ENCODE peak calls at places on chromosomes 16 and 17, in eight cellular contexts. U, J, N, Q, D, A, W and F are unnamed samples.

GRCh38 chr16:63890072-63890471 is 1231.8 kb downstream of the CDH11 start:
- DNase-seq in J (no peak), U (no peak), D (no peak), A (no peak), N (no peak), Q (peak), W (no peak), F (no peak)

GRCh38 chr17:4605826-4606225 is 21.5 kb downstream of the SMTNL2 start:
- DNase-seq in A (no peak), J (no peak), Q (no peak), W (no peak), N (no peak), U (no peak), D (no peak), F (peak)

GRCh38 chr16:50396770-50397525 is 28.2 kb upstream of the BRD7 start:
- DNase-seq in Q (peak), A (no peak), D (no peak), W (peak), U (no peak), J (no peak), N (no peak), F (no peak)

GRCh38 chr17:74862108-74862901 is 2.6 kb upstream of the GRIN2C start:
- DNase-seq in U (peak), W (peak), A (peak), J (no peak), Q (no peak), N (no peak), D (peak), F (peak)

GRCh38 chr17:4833941-4834501 is 881 bp downstream of the MINK1 start:
- DNase-seq in Q (peak), A (no peak), W (no peak), U (peak), D (no peak), N (no peak), J (no peak), F (no peak)

GRCh38 chr17:74152591-74153455 is 50.7 kb upstream of the RPL38 start:
- DNase-seq in A (no peak), D (no peak), J (no peak), N (no peak), W (no peak), U (no peak), Q (no peak), F (no peak)

GRCh38 chr16:29784901-29785500 is 5.5 kb upstream of the KIF22 start:
- DNase-seq in D (peak), W (no peak), J (no peak), U (peak), N (no peak), Q (peak), A (peak), F (no peak)

GRCh38 chr16:57347858-57348257 is 10.7 kb upstream of the CCL22 start:
- DNase-seq in Q (no peak), A (no peak), W (no peak), U (no peak), D (no peak), N (no peak), J (no peak), F (no peak)

GRCh38 chr17:41638194-41638593 is 13.8 kb upstream of the KRT17 start:
- DNase-seq in N (no peak), Q (no peak), A (no peak), W (no peak), D (no peak), U (no peak), J (no peak), F (no peak)

GRCh38 chr17:59332890-59333377 is 1.5 kb downstream of the YPEL2 start:
- DNase-seq in J (no peak), D (no peak), W (no peak), N (no peak), Q (no peak), U (no peak), A (no peak), F (no peak)

GRCh38 chr17:54945671-54946070 is 22.8 kb downstream of the COX11 start:
- DNase-seq in W (no peak), U (no peak), Q (no peak), N (no peak), D (no peak), J (no peak), A (no peak), F (no peak)

GRCh38 chr16:3123986-3124886 is 10.6 kb upstream of the ZNF213 start:
- DNase-seq in U (peak), Q (peak), D (peak), J (peak), N (peak), A (peak), W (peak), F (peak)

GRCh38 chr17:61391595-61392291 is 7.9 kb upstream of the TBX2 start:
- DNase-seq in A (no peak), N (no peak), W (no peak), U (no peak), Q (no peak), D (no peak), J (no peak), F (no peak)

GRCh38 chr17:77369544-77369971 is 228.8 kb downstream of the SEC14L1 start:
- DNase-seq in N (no peak), A (no peak), U (no peak), Q (no peak), J (no peak), D (no peak), W (no peak), F (no peak)

GRCh38 chr17:42676424-42677011 is at the start of gene PLEKHH3:
- DNase-seq in A (no peak), W (no peak), Q (peak), J (no peak), N (no peak), D (no peak), U (peak), F (no peak)

GRCh38 chr16:8861563-8862308 is 7.1 kb downstream of the CARHSP1 start:
- DNase-seq in W (no peak), A (no peak), N (no peak), U (no peak), Q (no peak), J (no peak), D (no peak), F (no peak)

GRCh38 chr17:81394831-81395599 is at the start of gene BAHCC1:
- DNase-seq in N (peak), J (peak), W (peak), U (peak), A (peak), Q (peak), D (peak), F (peak)
- TF ChIP-seq CTCF in N (no peak), J (no peak), W (no peak), U (no peak), A (no peak), Q (no peak), D (no peak), F (no peak)

DNA sequence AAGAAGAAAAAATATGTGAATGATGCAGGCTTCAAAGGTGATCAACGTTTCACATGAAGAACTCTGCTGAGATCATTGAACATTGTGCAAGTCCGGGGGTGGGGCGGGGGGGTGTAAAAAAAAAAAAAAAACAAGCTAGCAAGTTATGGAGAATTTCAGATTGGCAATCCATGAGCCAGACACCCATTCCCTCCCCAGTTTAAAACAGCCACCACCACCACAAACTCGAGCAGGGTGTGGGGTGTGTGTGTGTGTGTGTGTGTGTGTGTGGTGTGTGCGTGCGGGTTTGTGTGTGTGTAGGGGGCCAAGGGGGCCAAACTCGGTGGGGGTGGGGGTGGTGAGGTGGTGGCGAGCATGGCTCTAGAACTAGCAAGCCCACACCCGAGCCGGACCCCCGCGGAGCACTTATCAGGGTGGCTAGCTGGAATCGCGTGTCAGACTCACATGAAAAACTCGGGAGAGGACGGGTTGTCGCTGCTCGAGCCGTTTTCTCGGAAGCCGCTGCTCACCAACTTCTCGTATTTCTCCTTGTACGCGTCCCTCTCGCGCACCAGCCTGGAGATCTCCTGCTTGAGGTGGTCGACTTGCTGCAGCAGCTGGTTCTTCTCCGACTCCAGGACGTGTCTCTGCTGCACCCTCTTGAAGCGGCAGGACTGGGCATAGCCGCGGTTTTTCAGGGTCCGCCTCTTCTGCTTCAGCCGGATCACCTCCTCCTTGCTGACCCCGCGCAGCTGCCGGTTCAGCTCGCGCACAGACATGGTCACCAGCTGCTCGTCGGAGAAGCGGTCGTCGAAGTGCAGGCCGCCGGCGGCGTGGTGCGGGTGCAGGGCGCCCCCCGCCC is 2.0 kb downstream of the MAF start:
- DNase-seq in N (no peak), A (peak), J (no peak), Q (peak), W (peak), U (peak), D (peak), F (peak)
- TF ChIP-seq CTCF in N (no peak), A (no peak), J (peak), Q (peak), W (no peak), U (peak), D (no peak), F (no peak)

GRCh38 chr16:71216714-71217113 is 13.8 kb downstream of the HYDIN start:
- DNase-seq in D (no peak), U (peak), W (no peak), A (peak), N (no peak), J (no peak), Q (no peak), F (no peak)

DNA sequence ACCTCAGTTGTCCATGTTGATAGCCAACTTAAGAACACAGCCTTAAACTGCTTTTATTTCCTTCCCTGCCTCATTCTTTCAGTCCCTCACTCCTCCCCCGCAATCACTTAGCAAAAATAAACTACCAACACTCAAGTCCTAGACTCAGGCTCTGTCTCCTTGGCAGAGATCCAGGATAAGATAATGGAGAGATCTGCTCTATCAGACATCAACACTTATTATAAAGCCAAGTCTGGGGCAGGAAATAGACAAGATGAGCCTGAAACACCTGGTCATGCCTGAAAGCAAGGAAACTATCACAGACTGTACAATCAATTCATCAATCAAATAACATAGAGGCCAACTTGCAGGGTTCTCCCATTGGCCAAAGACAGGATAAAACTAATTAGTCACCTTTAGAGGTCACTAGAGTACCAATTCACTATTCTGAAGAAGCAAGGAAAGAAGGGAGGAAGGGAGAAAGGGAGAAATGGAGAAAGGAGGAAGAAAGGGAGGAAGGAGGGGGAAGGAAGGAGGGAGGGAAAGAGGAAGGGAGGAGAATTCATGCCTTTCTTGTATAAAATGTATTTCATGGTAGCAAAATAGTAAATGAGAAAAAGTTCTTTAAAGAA is 15.6 kb downstream of the HYDIN start:
- DNase-seq in D (no peak), N (no peak), W (no peak), J (no peak), U (peak), Q (peak), A (no peak), F (peak)
- TF ChIP-seq CTCF in D (no peak), N (no peak), W (peak), J (no peak), U (peak), Q (no peak), A (no peak), F (peak)

GRCh38 chr17:38761612-38762011 is 9.1 kb downstream of the PSMB3 start:
- DNase-seq in Q (peak), J (no peak), U (peak), N (no peak), A (peak), D (no peak), W (peak), F (peak)
- TF ChIP-seq CTCF in Q (peak), J (no peak), U (peak), N (peak), A (peak), D (no peak), W (peak), F (no peak)

GRCh38 chr16:65737831-65738230 is 616.0 kb upstream of the CDH11 start:
- DNase-seq in U (no peak), J (no peak), A (no peak), N (no peak), Q (no peak), W (no peak), D (no peak), F (no peak)
- TF ChIP-seq CTCF in U (no peak), J (no peak), A (no peak), N (no peak), Q (no peak), W (no peak), D (no peak), F (no peak)

GRCh38 chr16:27691717-27692116 is 141.8 kb downstream of the KATNIP start:
- DNase-seq in J (no peak), Q (no peak), W (no peak), U (no peak), N (no peak), D (no peak), A (no peak), F (no peak)

GRCh38 chr16:27692576-27692975 is 142.6 kb downstream of the KATNIP start:
- DNase-seq in D (no peak), N (no peak), J (no peak), W (no peak), U (no peak), Q (no peak), A (no peak), F (no peak)

GRCh38 chr16:27687605-27688004 is 137.7 kb downstream of the KATNIP start:
- DNase-seq in W (no peak), D (no peak), A (no peak), Q (no peak), N (no peak), U (no peak), J (no peak), F (no peak)

GRCh38 chr16:27689711-27690110 is 139.8 kb downstream of the KATNIP start:
- DNase-seq in W (no peak), A (no peak), N (no peak), Q (no peak), J (no peak), D (no peak), U (no peak), F (no peak)

GRCh38 chr16:27690604-27691003 is 140.7 kb downstream of the KATNIP start:
- DNase-seq in U (peak), A (peak), W (no peak), N (no peak), D (no peak), Q (no peak), J (no peak), F (no peak)
- TF ChIP-seq CTCF in U (peak), A (peak), W (peak), N (peak), D (no peak), Q (peak), J (peak), F (peak)